ENCODE peak calls at places on chromosomes 6 and 20, in nine cellular contexts. H, X, F, G, S, L, Y, D and R are unnamed samples.

GRCh38 chr20:48335421-48336090 is 492.2 kb downstream of the PREX1 start:
- DNase-seq in H (no peak), X (no peak), F (no peak), G (no peak), S (no peak), L (no peak), Y (no peak), D (no peak), R (no peak)

GRCh38 chr6:164108092-164108491 is 693.6 kb downstream of the QKI start:
- DNase-seq in H (no peak), X (no peak), F (no peak), G (no peak), S (no peak), L (no peak), Y (no peak), D (no peak), R (no peak)

GRCh38 chr20:32018269-32019155 is 8.3 kb downstream of the CCM2L start:
- DNase-seq in H (peak), X (peak), F (peak), G (no peak), S (no peak), L (no peak), Y (peak), D (peak), R (no peak)

GRCh38 chr6:135522975-135523692 is 25.6 kb upstream of the AHI1 start:
- DNase-seq in H (no peak), X (no peak), F (no peak), G (no peak), S (peak), L (no peak), Y (no peak), D (no peak), R (no peak)

GRCh38 chr6:80165143-80165542 is 58.7 kb downstream of the BCKDHB start:
- DNase-seq in H (no peak), X (no peak), F (no peak), G (no peak), S (peak), L (no peak), Y (no peak), D (no peak), R (no peak)

GRCh38 chr20:17616480-17617211 is 46.8 kb downstream of the DSTN start:
- DNase-seq in H (peak), X (no peak), F (peak), G (no peak), S (no peak), L (no peak), Y (no peak), D (no peak), R (no peak)

GRCh38 chr6:46011241-46012085 is 4.2 kb downstream of the CLIC5 start:
- DNase-seq in H (no peak), X (no peak), F (no peak), G (no peak), S (peak), L (peak), Y (no peak), D (no peak), R (no peak)

GRCh38 chr20:25177890-25178321 is 17.6 kb upstream of the ENTPD6 start:
- DNase-seq in H (no peak), X (no peak), F (peak), G (no peak), S (peak), L (peak), Y (no peak), D (no peak), R (no peak)

GRCh38 chr6:157593596-157593995 is 212.6 kb downstream of the ZDHHC14 start:
- DNase-seq in H (no peak), X (no peak), F (no peak), G (no peak), S (no peak), L (no peak), Y (no peak), D (no peak), R (no peak)

GRCh38 chr6:42616716-42617115 is 52.9 kb downstream of the UBR2 start:
- DNase-seq in H (no peak), X (no peak), F (no peak), G (no peak), S (no peak), L (no peak), Y (no peak), D (no peak), R (no peak)

GRCh38 chr20:18187020-18187419 is 49.4 kb downstream of the KAT14 start:
- DNase-seq in H (no peak), X (no peak), F (no peak), G (no peak), S (peak), L (no peak), Y (no peak), D (no peak), R (no peak)

GRCh38 chr6:39387785-39388184 is 65.3 kb upstream of the KCNK16 start:
- DNase-seq in H (no peak), X (no peak), F (no peak), G (no peak), S (no peak), L (no peak), Y (no peak), D (no peak), R (no peak)

GRCh38 chr6:149392093-149392492 is 8.0 kb upstream of the SUMO4 start:
- DNase-seq in H (no peak), X (no peak), F (no peak), G (no peak), S (no peak), L (no peak), Y (no peak), D (no peak), R (no peak)

GRCh38 chr20:45873409-45874116 is 7.5 kb upstream of the ZSWIM1 start:
- DNase-seq in H (no peak), X (no peak), F (no peak), G (no peak), S (no peak), L (no peak), Y (no peak), D (no peak), R (no peak)

GRCh38 chr20:59400666-59401065 is 100.3 kb downstream of the EDN3 start:
- DNase-seq in H (no peak), X (no peak), F (no peak), G (no peak), S (no peak), L (no peak), Y (no peak), D (no peak), R (no peak)

GRCh38 chr6:1208876-1209275 is 103.0 kb upstream of the FOXQ1 start:
- DNase-seq in H (no peak), X (no peak), F (no peak), G (no peak), S (peak), L (no peak), Y (no peak), D (no peak), R (no peak)

GRCh38 chr6:11853678-11854417 is 75.2 kb upstream of the ADTRP start:
- DNase-seq in H (no peak), X (no peak), F (no peak), G (no peak), S (no peak), L (no peak), Y (no peak), D (no peak), R (no peak)

GRCh38 chr6:8343600-8343999 is 91.7 kb downstream of the SLC35B3 start:
- DNase-seq in H (no peak), X (peak), F (no peak), G (no peak), S (no peak), L (no peak), Y (no peak), D (no peak), R (no peak)

GRCh38 chr6:16278750-16279149 is 40.4 kb downstream of the GMPR start:
- DNase-seq in H (no peak), X (no peak), F (no peak), G (no peak), S (no peak), L (no peak), Y (no peak), D (no peak), R (no peak)

GRCh38 chr6:159973951-159974350 is 5.1 kb downstream of the IGF2R start:
- DNase-seq in H (no peak), X (peak), F (no peak), G (no peak), S (peak), L (peak), Y (no peak), D (no peak), R (no peak)

GRCh38 chr6:145076110-145076841 is 659.0 kb downstream of the EPM2A start:
- DNase-seq in H (no peak), X (no peak), F (no peak), G (no peak), S (no peak), L (no peak), Y (no peak), D (no peak), R (no peak)

GRCh38 chr6:148611213-148611612 is 135.6 kb upstream of the UST start:
- DNase-seq in H (no peak), X (no peak), F (peak), G (peak), S (no peak), L (peak), Y (no peak), D (peak), R (no peak)

GRCh38 chr6:28758046-28758817 is 165.6 kb downstream of the TRIM27 start:
- DNase-seq in H (no peak), X (no peak), F (no peak), G (no peak), S (peak), L (peak), Y (no peak), D (no peak), R (no peak)

GRCh38 chr6:127343753-127344659 is 597 bp upstream of the ECHDC1 start:
- DNase-seq in H (no peak), X (peak), F (no peak), G (no peak), S (peak), L (peak), Y (no peak), D (no peak), R (no peak)

GRCh38 chr6:134911532-134911931 is 38.4 kb downstream of the ALDH8A1 start:
- DNase-seq in H (no peak), X (no peak), F (no peak), G (peak), S (peak), L (peak), Y (no peak), D (no peak), R (no peak)

GRCh38 chr20:33843854-33844253 is 32.7 kb downstream of the CHMP4B start:
- DNase-seq in H (peak), X (no peak), F (no peak), G (no peak), S (peak), L (no peak), Y (no peak), D (no peak), R (no peak)

GRCh38 chr6:33927551-33927950 is 123.7 kb upstream of the MLN start:
- DNase-seq in H (no peak), X (no peak), F (no peak), G (peak), S (peak), L (peak), Y (no peak), D (no peak), R (no peak)

DNA sequence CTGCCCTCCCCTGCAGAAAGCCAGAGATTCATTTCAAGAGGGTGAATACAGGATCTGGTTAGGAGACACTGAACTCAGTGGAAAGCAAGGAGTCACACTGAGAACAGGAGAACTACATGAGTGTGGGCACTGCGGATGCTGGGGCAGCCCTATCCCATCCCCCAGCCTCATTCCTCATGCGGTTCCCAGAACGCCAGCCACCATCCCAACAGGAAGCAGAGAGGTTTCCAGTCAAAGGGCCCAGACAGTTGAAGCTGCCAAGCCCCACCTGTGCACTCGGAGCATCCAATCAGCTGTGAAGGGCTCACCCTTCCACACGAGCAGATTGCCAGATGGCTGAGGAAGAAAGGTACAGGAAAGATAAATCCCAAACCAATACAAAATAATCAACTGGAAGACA is 50.7 kb upstream of the PRND start:
- DNase-seq in H (no peak), X (no peak), F (no peak), G (no peak), S (no peak), L (no peak), Y (no peak), D (no peak), R (no peak)
- TF ChIP-seq CTCF in H (no peak), X (no peak), F (no peak), G (no peak), S (no peak), L (no peak), Y (no peak), D (no peak), R (no peak)

GRCh38 chr6:125154184-125155135 is 887 bp downstream of the TPD52L1 start:
- DNase-seq in H (no peak), X (peak), F (peak), G (no peak), S (peak), L (no peak), Y (peak), D (peak), R (no peak)
- TF ChIP-seq CTCF in H (no peak), X (peak), F (peak), G (peak), S (peak), L (peak), Y (peak), D (peak), R (peak)

GRCh38 chr6:106300020-106300772 is 25.4 kb downstream of the ATG5 start:
- DNase-seq in H (no peak), X (no peak), F (no peak), G (no peak), S (no peak), L (no peak), Y (no peak), D (no peak), R (no peak)
- TF ChIP-seq CTCF in H (no peak), X (no peak), F (no peak), G (no peak), S (no peak), L (no peak), Y (no peak), D (no peak), R (no peak)

GRCh38 chr6:6694368-6694780 is 105.9 kb downstream of the LY86 start:
- DNase-seq in H (no peak), X (no peak), F (no peak), G (no peak), S (no peak), L (no peak), Y (no peak), D (no peak), R (no peak)
- TF ChIP-seq CTCF in H (no peak), X (no peak), F (no peak), G (no peak), S (no peak), L (no peak), Y (peak), D (no peak), R (no peak)

DNA sequence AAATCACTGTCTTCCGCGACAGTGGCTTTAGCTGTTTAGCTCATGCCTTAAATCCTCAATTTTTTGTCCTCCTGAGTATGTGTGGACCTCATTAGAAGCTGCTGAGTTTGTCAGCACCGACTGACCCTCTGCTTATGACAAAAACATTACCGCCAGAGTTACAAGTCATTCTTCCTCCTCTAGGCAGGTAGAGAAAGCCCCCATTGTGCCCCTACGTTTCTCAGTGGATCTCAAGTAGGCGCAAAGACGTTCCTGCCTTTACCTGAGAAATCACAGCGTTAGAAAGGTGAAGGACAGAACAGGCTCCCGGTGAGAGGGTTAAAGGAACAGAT is 227.3 kb upstream of the PDE10A start:
- DNase-seq in H (no peak), X (no peak), F (no peak), G (no peak), S (no peak), L (no peak), Y (no peak), D (no peak), R (no peak)
- TF ChIP-seq CTCF in H (no peak), X (no peak), F (no peak), G (no peak), S (no peak), L (no peak), Y (no peak), D (no peak), R (no peak)

GRCh38 chr20:37565134-37565811 is 37.6 kb upstream of the BLCAP start:
- DNase-seq in H (no peak), X (no peak), F (no peak), G (no peak), S (no peak), L (no peak), Y (no peak), D (no peak), R (no peak)

GRCh38 chr20:37564388-37565133 is 36.9 kb upstream of the BLCAP start:
- DNase-seq in H (peak), X (peak), F (no peak), G (no peak), S (peak), L (peak), Y (peak), D (peak), R (no peak)

GRCh38 chr20:37567331-37567665 is 39.6 kb upstream of the BLCAP start:
- DNase-seq in H (no peak), X (peak), F (no peak), G (no peak), S (no peak), L (no peak), Y (no peak), D (no peak), R (no peak)

GRCh38 chr20:37567671-37568588 is 40.3 kb upstream of the BLCAP start:
- DNase-seq in H (no peak), X (peak), F (no peak), G (no peak), S (peak), L (peak), Y (no peak), D (no peak), R (no peak)

DNA sequence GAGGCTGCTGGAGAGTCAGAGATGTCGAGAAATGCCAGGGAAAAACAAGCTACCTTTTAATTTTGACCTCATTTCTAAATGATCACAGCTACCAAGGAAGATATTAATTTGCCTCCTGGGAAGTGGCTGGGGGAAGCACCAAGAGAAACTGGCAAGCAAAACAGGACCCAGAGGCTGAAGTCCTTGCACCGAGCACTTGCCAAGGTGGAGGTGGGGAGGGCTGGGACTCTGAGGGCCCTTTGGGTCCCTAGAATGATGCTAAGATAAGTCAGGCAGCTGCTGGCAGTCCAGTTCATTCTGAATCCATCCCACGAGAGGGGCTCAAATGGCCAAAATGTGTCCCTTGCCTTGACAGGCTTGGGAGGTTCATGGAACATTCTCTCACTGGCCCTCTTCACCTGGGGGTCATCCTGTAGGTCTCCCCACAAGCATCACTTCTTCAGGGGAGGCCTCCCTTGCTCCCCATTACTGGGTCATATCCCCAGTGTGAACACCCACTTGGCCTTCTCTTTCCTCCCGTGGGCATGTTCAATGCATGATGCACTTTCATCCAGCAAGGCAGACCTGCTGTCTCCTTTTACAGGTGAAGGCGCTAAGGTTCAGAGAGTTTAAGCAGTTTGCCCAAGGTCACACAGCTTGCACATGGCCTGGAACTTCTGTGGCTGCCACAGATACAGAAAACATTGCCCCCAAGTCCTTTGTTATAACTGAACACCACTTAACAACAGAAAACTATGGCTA is 39.1 kb upstream of the BLCAP start:
- DNase-seq in H (no peak), X (no peak), F (no peak), G (no peak), S (no peak), L (no peak), Y (no peak), D (no peak), R (no peak)
- TF ChIP-seq CTCF in H (no peak), X (no peak), F (no peak), G (no peak), S (no peak), L (no peak), Y (no peak), D (no peak), R (no peak)

DNA sequence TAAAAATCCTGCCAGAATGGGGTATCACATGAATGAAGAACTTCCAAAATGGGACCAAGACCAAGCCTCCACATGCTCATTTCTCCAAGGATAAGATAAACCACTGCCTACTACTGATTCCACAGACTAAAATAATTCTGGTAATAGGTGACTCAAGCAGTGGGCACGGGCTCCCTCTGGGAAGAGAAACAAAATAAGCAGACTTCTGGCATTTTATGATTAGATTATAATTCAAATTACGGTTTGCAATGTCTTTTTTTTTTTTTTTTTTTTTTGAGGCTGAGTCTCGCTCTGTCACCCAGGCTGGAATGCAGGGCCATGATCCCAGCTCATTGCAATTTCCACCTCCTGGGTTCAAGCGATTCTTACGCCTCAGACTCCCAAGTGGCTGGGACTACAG is 16.0 kb downstream of the UQCC1 start:
- DNase-seq in H (no peak), X (no peak), F (no peak), G (peak), S (peak), L (peak), Y (no peak), D (no peak), R (no peak)
- TF ChIP-seq CTCF in H (no peak), X (peak), F (no peak), G (peak), S (peak), L (peak), Y (no peak), D (no peak), R (peak)

DNA sequence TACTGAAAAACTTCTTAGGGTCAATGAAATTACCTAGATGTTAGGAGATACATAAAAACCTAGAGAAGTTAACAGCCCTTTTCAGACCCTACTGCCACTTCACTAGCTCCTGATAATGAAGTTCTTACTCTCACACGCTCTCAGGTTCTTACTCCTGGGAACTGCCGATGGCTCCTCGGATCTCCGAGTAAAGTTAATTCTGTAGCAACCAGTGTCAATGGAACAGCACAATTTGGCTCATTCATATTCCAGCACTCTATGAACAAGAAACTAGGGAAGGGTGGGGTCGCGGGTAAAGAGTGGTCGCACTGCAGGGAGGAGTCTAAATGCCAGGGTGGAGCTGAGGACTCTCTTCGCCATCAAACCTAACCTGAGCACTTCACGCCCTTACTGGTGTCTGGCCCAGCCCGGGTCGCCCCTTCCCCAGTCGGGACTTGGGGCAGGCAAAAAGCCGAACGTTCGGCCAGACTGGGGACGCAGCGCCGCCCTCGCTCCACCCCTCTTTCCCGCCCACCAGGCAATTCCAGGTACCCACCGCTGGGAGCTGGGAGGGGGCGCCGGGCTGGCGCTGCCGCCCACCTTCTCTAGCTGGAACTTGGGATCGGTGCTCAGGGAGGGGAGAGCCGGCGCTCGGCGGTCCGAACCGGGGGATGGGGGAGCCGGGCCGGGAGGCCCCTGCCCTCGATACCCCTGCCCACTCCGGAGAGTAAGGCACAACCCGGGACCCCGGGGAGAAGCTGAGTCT is 744 bp downstream of the RAB23 start:
- DNase-seq in H (peak), X (peak), F (peak), G (no peak), S (peak), L (peak), Y (peak), D (peak), R (no peak)
- TF ChIP-seq CTCF in H (no peak), X (peak), F (peak), G (peak), S (peak), L (peak), Y (peak), D (peak), R (peak)